ENCODE peak calls at places on chromosomes 7 and 10, in four cellular contexts. One of them, this sample, is unnamed.

GRCh38 chr7:2723138-2723850 is 35.3 kb downstream of the AMZ1 start:
- DNase-seq in Calu3: no peak
- DNase-seq in lower leg skin: no peak
- DNase-seq in GM20000: no peak
- DNase-seq in this sample: no peak

GRCh38 chr7:112080974-112081373 is 125.2 kb downstream of the DOCK4 start:
- DNase-seq in Calu3: no peak
- DNase-seq in lower leg skin: no peak
- DNase-seq in GM20000: no peak
- DNase-seq in this sample: peak; percentile 19

GRCh38 chr10:62895058-62895457 is 78.9 kb upstream of the EGR2 start:
- DNase-seq in Calu3: no peak
- DNase-seq in lower leg skin: no peak
- DNase-seq in GM20000: no peak
- DNase-seq in this sample: no peak

GRCh38 chr7:81865754-81866153 is 95.9 kb upstream of the HGF start:
- DNase-seq in Calu3: no peak
- DNase-seq in lower leg skin: no peak
- DNase-seq in GM20000: no peak
- DNase-seq in this sample: no peak

GRCh38 chr7:157641866-157642265 is 305.1 kb downstream of the DNAJB6 start:
- DNase-seq in Calu3: no peak
- DNase-seq in lower leg skin: no peak
- DNase-seq in GM20000: no peak
- DNase-seq in this sample: no peak

GRCh38 chr10:91424016-91424415 is 13.9 kb downstream of the HECTD2 start:
- DNase-seq in Calu3: no peak
- DNase-seq in lower leg skin: no peak
- DNase-seq in GM20000: no peak
- DNase-seq in this sample: no peak

GRCh38 chr10:42790835-42791234 is 8.2 kb downstream of the BMS1 start:
- DNase-seq in Calu3: no peak
- DNase-seq in lower leg skin: no peak
- DNase-seq in GM20000: no peak
- DNase-seq in this sample: no peak

GRCh38 chr7:46776790-46777189 is 805.1 kb downstream of the TNS3 start:
- DNase-seq in Calu3: peak; percentile 28
- DNase-seq in lower leg skin: no peak
- DNase-seq in GM20000: no peak
- DNase-seq in this sample: no peak

GRCh38 chr10:95247200-95247880 is 43.5 kb downstream of the PDLIM1 start:
- DNase-seq in Calu3: no peak
- DNase-seq in lower leg skin: no peak
- DNase-seq in GM20000: no peak
- DNase-seq in this sample: no peak

GRCh38 chr7:153930681-153931080 is 121.5 kb upstream of the DPP6 start:
- DNase-seq in Calu3: no peak
- DNase-seq in lower leg skin: no peak
- DNase-seq in GM20000: no peak
- DNase-seq in this sample: no peak

GRCh38 chr10:130372866-130373265 is 236.7 kb downstream of the GLRX3 start:
- DNase-seq in Calu3: no peak
- DNase-seq in lower leg skin: no peak
- DNase-seq in GM20000: no peak
- DNase-seq in this sample: no peak

GRCh38 chr7:111074071-111074771 is 16.7 kb upstream of the LRRN3 start:
- DNase-seq in Calu3: no peak
- DNase-seq in lower leg skin: no peak
- DNase-seq in GM20000: no peak
- DNase-seq in this sample: no peak

GRCh38 chr7:16657656-16658279 is 11.8 kb downstream of the BZW2 start:
- DNase-seq in Calu3: peak; percentile 60
- DNase-seq in lower leg skin: no peak
- DNase-seq in GM20000: no peak
- DNase-seq in this sample: peak; percentile 27

GRCh38 chr7:23353172-23353571 is 54.0 kb downstream of the MALSU1 start:
- DNase-seq in Calu3: no peak
- DNase-seq in lower leg skin: no peak
- DNase-seq in GM20000: peak; percentile 26
- DNase-seq in this sample: no peak

GRCh38 chr7:37198906-37199485 is 249.7 kb downstream of the ELMO1 start:
- DNase-seq in Calu3: peak; percentile 91
- DNase-seq in lower leg skin: peak; percentile 93
- DNase-seq in GM20000: peak; percentile 62
- DNase-seq in this sample: peak; percentile 78

GRCh38 chr7:89726548-89726947 is 427.7 kb upstream of the STEAP1 start:
- DNase-seq in Calu3: no peak
- DNase-seq in lower leg skin: no peak
- DNase-seq in GM20000: no peak
- DNase-seq in this sample: no peak

GRCh38 chr7:19009241-19009935 is 108.0 kb downstream of the TWIST1 start:
- DNase-seq in Calu3: no peak
- DNase-seq in lower leg skin: no peak
- DNase-seq in GM20000: no peak
- DNase-seq in this sample: no peak

GRCh38 chr7:134552105-134552504 is 3.2 kb downstream of the AKR1B15 start:
- DNase-seq in Calu3: peak; percentile 37
- DNase-seq in lower leg skin: no peak
- DNase-seq in GM20000: no peak
- DNase-seq in this sample: peak; percentile 31
- TF ChIP-seq CTCF in Calu3: no peak
- TF ChIP-seq CTCF in lower leg skin: no peak
- TF ChIP-seq CTCF in GM20000: no peak
- TF ChIP-seq CTCF in this sample: no peak

DNA sequence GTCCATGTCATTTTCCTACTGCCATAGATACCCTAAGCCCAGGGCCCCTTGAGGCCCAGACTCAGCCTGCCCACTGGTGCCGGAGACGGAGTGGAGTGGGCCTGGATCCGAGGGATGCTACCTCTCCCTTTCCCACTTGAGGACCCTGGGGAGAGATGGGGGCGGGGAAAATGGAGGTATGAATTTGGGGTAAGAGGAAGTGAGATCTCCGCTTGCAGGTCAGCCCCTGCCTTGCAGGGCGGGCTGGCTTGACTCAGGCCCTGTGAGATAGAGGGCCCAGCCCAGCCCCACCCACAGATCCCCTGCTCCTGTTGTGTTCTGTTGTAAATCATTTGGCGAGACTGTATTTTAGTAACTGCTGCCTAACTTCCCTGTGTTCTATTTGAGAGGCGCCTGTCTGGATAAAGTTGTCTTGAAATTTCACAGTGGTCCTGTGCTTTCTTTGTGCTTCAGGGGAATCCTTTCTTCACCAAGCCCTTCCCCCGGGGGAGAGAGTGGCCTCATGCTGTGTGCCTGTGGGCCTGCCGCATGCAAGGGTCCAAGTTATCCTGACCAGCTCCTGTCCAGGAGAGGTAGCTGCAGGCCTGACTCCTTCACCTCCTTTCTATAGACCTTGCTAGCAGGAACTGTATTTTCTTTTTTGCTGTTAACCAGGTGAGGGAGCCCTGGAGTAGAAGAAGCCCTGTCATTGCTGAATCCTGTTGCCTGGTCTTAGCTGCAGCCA is 13.3 kb downstream of the YKT6 start:
- DNase-seq in Calu3: peak; percentile 51
- DNase-seq in lower leg skin: peak; percentile 75
- DNase-seq in GM20000: peak; percentile 78
- DNase-seq in this sample: peak; percentile 46
- TF ChIP-seq CTCF in Calu3: peak; percentile 29
- TF ChIP-seq CTCF in lower leg skin: no peak
- TF ChIP-seq CTCF in GM20000: peak; percentile 51
- TF ChIP-seq CTCF in this sample: no peak

DNA sequence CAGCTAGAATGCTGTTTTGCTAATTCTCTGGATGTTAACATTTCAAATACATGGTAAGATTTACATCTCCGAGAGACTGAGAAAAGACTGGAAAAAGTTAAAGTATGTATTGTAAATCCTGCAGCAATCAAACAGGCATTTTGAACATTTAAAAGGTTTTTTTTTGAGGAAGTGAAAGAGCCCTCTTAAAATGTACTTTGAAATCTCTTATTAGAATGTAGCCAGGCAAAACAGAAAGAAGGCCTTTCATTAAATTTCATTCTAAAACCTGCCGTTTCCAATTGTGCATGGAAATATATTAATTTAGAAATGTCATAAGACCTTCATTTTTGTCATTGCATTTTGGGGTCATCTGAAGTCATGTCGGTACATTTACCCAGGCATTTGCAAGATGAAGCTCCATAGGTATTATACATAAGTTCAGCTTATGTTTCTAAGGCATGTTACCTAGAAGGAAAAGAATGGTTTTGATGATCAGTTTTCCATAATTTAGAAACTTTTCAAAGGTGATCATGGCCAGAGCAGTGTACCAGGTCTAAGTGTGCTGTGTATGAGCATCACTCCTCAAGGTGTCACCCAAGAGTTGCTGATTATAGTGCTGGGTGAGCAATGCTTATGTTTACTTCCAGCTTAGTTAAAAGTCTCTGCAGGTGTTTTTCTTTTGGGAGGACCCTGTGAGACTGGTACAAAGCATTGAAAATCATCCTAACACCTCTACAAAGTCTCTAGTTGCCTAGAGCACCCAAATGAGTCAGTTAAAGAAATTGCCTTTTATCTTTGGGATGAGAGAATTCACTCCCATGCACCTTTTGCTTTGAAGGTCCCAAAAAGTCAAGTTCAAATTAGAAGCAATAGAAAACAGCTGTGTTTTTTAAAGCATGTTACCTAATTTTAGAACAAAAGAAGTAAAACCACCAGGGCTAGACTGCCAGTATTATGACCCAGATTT is 7.1 kb downstream of the ZNF736 start:
- DNase-seq in Calu3: no peak
- DNase-seq in lower leg skin: no peak
- DNase-seq in GM20000: no peak
- DNase-seq in this sample: no peak
- TF ChIP-seq CTCF in Calu3: no peak
- TF ChIP-seq CTCF in lower leg skin: no peak
- TF ChIP-seq CTCF in GM20000: no peak
- TF ChIP-seq CTCF in this sample: no peak

GRCh38 chr7:15554744-15555143 is 7.1 kb downstream of the AGMO start:
- DNase-seq in Calu3: no peak
- DNase-seq in lower leg skin: no peak
- DNase-seq in GM20000: no peak
- DNase-seq in this sample: no peak

GRCh38 chr7:15556706-15557105 is 5.1 kb downstream of the AGMO start:
- DNase-seq in Calu3: no peak
- DNase-seq in lower leg skin: no peak
- DNase-seq in GM20000: no peak
- DNase-seq in this sample: no peak

GRCh38 chr7:15557186-15557585 is 4.6 kb downstream of the AGMO start:
- DNase-seq in Calu3: peak; percentile 47
- DNase-seq in lower leg skin: no peak
- DNase-seq in GM20000: no peak
- DNase-seq in this sample: no peak

GRCh38 chr7:15554081-15554480 is 7.7 kb downstream of the AGMO start:
- DNase-seq in Calu3: no peak
- DNase-seq in lower leg skin: no peak
- DNase-seq in GM20000: no peak
- DNase-seq in this sample: no peak

DNA sequence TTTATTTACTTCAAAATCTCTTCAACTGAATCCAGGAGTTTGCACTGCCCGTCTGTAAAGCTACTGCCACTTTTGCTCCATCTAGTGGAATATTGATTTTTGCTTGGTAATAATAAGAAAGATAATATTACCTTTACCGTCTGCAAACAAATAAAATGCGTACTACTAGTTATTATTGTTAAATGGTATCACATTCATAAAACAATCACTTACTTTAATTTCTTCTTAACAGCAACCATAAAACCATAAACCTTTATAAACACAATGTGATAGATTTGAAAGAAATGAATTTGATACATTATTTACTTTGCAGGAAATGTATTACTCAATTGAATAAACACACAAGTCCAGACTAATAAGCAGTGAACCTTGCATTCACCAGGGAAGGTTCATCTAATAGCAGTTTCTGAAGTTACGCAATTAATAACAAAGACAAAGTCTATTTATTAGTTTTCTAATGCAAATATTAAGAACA is 6.4 kb downstream of the AGMO start:
- DNase-seq in Calu3: no peak
- DNase-seq in lower leg skin: no peak
- DNase-seq in GM20000: no peak
- DNase-seq in this sample: no peak
- TF ChIP-seq CTCF in Calu3: no peak
- TF ChIP-seq CTCF in lower leg skin: no peak
- TF ChIP-seq CTCF in GM20000: no peak
- TF ChIP-seq CTCF in this sample: no peak

This sample was measured in endothelial cell.